ENCODE peak calls at places on chromosome 19, in six cellular contexts. One of them, this sample, is unnamed.
A peak's percentile ranks its signal among the peaks of the same experiment; 100 is the strongest.

GRCh38 chr19:50695251-50696064 is 24.1 kb downstream of the SHANK1 start:
- DNase-seq in aorta: no peak
- DNase-seq in BE2C: peak; percentile 75
- DNase-seq in uterus: no peak
- DNase-seq in heart right ventricle: no peak
- DNase-seq in neural progenitor cell: peak; percentile 85
- DNase-seq in this sample: no peak

GRCh38 chr19:45765365-45766292 is 3.4 kb downstream of the SIX5 start:
- DNase-seq in aorta: peak; percentile 58
- DNase-seq in BE2C: no peak
- DNase-seq in uterus: peak; percentile 40
- DNase-seq in heart right ventricle: peak; percentile 39
- DNase-seq in neural progenitor cell: no peak
- DNase-seq in this sample: no peak

GRCh38 chr19:12774588-12775555 is at the start of gene HOOK2:
- DNase-seq in aorta: no peak
- DNase-seq in BE2C: no peak
- DNase-seq in uterus: no peak
- DNase-seq in heart right ventricle: peak; percentile 58
- DNase-seq in neural progenitor cell: peak; percentile 37
- DNase-seq in this sample: peak; percentile 99

GRCh38 chr19:18219911-18220631 is 6.2 kb downstream of the PDE4C start:
- DNase-seq in aorta: no peak
- DNase-seq in BE2C: no peak
- DNase-seq in uterus: no peak
- DNase-seq in heart right ventricle: no peak
- DNase-seq in neural progenitor cell: no peak
- DNase-seq in this sample: no peak

GRCh38 chr19:1062387-1063029 is 4.5 kb upstream of the ARHGAP45 start:
- DNase-seq in aorta: no peak
- DNase-seq in BE2C: no peak
- DNase-seq in uterus: no peak
- DNase-seq in heart right ventricle: no peak
- DNase-seq in neural progenitor cell: no peak
- DNase-seq in this sample: no peak

GRCh38 chr19:2171349-2172145 is 7.8 kb downstream of the DOT1L start:
- DNase-seq in aorta: no peak
- DNase-seq in BE2C: peak; percentile 83
- DNase-seq in uterus: no peak
- DNase-seq in heart right ventricle: peak; percentile 58
- DNase-seq in neural progenitor cell: peak; percentile 45
- DNase-seq in this sample: peak; percentile 85

GRCh38 chr19:13033244-13033643 is 38.0 kb downstream of the NFIX start:
- DNase-seq in aorta: no peak
- DNase-seq in BE2C: no peak
- DNase-seq in uterus: no peak
- DNase-seq in heart right ventricle: no peak
- DNase-seq in neural progenitor cell: no peak
- DNase-seq in this sample: no peak

GRCh38 chr19:36032251-36033104 is at the start of gene CLIP3:
- DNase-seq in aorta: peak; percentile 83
- DNase-seq in BE2C: peak; percentile 86
- DNase-seq in uterus: peak; percentile 87
- DNase-seq in heart right ventricle: peak; percentile 70
- DNase-seq in neural progenitor cell: peak; percentile 91
- DNase-seq in this sample: no peak

GRCh38 chr19:40398417-40399056 is 8.6 kb upstream of the HIPK4 start:
- DNase-seq in aorta: no peak
- DNase-seq in BE2C: peak; percentile 85
- DNase-seq in uterus: no peak
- DNase-seq in heart right ventricle: no peak
- DNase-seq in neural progenitor cell: peak; percentile 84
- DNase-seq in this sample: peak; percentile 76

GRCh38 chr19:44111910-44112463 is 1.2 kb upstream of the ZNF225 start:
- DNase-seq in aorta: no peak
- DNase-seq in BE2C: peak; percentile 89
- DNase-seq in uterus: no peak
- DNase-seq in heart right ventricle: no peak
- DNase-seq in neural progenitor cell: peak; percentile 84
- DNase-seq in this sample: no peak

GRCh38 chr19:51695088-51695487 is 2.0 kb downstream of the SPACA6 start:
- DNase-seq in aorta: no peak
- DNase-seq in BE2C: no peak
- DNase-seq in uterus: no peak
- DNase-seq in heart right ventricle: no peak
- DNase-seq in neural progenitor cell: no peak
- DNase-seq in this sample: peak; percentile 24

DNA sequence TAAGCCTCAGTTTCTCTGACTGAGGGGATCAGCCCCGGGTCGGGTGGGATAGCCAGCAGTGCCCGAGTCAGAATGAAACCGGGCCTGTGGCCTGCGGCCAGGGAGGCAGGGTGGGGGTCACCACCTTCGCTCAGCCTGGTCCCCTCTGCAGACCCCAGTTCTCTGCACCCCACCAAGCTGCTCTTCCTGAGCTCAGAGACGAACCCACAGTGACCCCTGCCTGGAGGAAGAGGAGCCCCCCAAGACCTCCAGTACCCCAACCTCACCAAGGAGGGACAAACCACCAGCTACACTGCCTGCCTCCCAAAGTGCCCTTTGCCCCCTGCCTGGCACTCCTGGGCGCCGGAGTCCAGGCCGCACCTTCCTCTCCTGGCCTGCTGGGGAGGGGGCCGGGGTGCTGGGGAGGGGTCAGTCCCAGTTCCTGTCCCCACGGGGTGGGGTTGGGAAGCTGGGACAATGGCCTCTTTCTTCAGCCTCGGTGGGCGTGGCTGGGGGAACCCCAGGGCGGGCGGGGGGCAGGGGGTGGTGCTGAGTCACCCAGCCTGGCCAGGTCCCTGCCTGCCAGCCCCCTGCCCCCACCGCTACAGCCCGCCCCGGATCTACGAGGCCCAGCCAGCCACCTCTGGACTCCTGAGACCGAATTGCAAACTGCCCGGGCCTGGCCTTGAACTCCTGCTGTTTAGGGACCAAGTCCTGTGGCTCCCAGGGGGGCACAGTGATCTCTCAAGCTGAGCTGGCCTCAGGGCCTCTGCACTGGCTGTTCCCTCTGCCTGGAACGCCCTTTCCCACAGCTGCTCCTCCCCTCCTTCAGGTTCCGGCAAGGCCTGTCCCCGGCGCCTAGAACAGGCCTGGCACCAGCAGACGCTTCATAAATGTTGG is 14.3 kb downstream of the ZBTB7A start:
- DNase-seq in aorta: peak; percentile 61
- DNase-seq in BE2C: peak; percentile 13
- DNase-seq in uterus: peak; percentile 47
- DNase-seq in heart right ventricle: no peak
- DNase-seq in neural progenitor cell: no peak
- DNase-seq in this sample: peak; percentile 97
- H3K4me3 ChIP-seq in aorta: no peak overlapping the region
- H3K4me3 ChIP-seq in BE2C: no peak overlapping the region
- H3K4me3 ChIP-seq in uterus: no peak overlapping the region
- H3K4me3 ChIP-seq in heart right ventricle: peak overlapping the region; percentile 20
- H3K4me3 ChIP-seq in neural progenitor cell: no peak overlapping the region
- H3K4me3 ChIP-seq in this sample: peak overlapping the region; percentile 33

GRCh38 chr19:49092686-49093085 is 7.4 kb downstream of the SNRNP70 start:
- DNase-seq in aorta: no peak
- DNase-seq in BE2C: no peak
- DNase-seq in uterus: no peak
- DNase-seq in heart right ventricle: no peak
- DNase-seq in neural progenitor cell: no peak
- DNase-seq in this sample: no peak
- H3K27me3 ChIP-seq in aorta: no peaks in the 10 kb centered on the region
- H3K27me3 ChIP-seq in BE2C: no peaks in the 10 kb centered on the region
- H3K27me3 ChIP-seq in uterus: no peaks in the 10 kb centered on the region
- H3K27me3 ChIP-seq in heart right ventricle: no peaks in the 10 kb centered on the region
- H3K27me3 ChIP-seq in neural progenitor cell: no peaks in the 10 kb centered on the region
- H3K27me3 ChIP-seq in this sample: no peaks in the 10 kb centered on the region

DNA sequence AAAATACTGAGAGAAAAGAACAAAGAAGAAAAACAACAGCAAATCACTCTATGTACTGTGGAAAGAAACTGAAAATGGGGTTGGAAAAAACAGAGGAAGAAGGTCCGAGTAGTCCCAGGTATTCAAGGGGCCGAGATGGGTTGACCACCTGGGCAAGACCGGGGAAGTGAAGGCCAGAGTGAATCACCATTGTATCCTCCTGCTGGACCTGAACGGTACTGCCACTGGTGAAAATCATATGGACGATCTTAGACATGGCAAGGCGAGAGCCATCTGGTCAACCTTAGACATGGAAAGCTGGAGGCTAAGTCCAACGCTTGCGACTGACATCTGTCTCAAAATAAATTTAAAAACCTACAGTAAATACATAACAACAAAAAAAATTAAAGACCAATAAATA is 44.4 kb upstream of the ZNF91 start:
- DNase-seq in aorta: no peak
- DNase-seq in BE2C: peak; percentile 35
- DNase-seq in uterus: no peak
- DNase-seq in heart right ventricle: no peak
- DNase-seq in neural progenitor cell: no peak
- DNase-seq in this sample: no peak
- H3K9me3 ChIP-seq in aorta: peaks cover 8% of the 10 kb centered on the region
- H3K9me3 ChIP-seq in BE2C: no peaks in the 10 kb centered on the region
- H3K9me3 ChIP-seq in uterus: no peaks in the 10 kb centered on the region
- H3K9me3 ChIP-seq in heart right ventricle: no peaks in the 10 kb centered on the region
- H3K9me3 ChIP-seq in neural progenitor cell: peaks cover 33% of the 10 kb centered on the region
- H3K9me3 ChIP-seq in this sample: no peaks in the 10 kb centered on the region

GRCh38 chr19:10290876-10291553 is 1.3 kb downstream of the ICAM5 start:
- DNase-seq in aorta: peak; percentile 82
- DNase-seq in BE2C: no peak
- DNase-seq in uterus: no peak
- DNase-seq in heart right ventricle: no peak
- DNase-seq in neural progenitor cell: peak; percentile 65
- DNase-seq in this sample: peak; percentile 85
- H3K4me3 ChIP-seq in aorta: no peak overlapping the region
- H3K4me3 ChIP-seq in BE2C: peak overlapping the region; percentile 16
- H3K4me3 ChIP-seq in uterus: peak overlapping the region; percentile 13
- H3K4me3 ChIP-seq in heart right ventricle: peak overlapping the region; percentile 52
- H3K4me3 ChIP-seq in neural progenitor cell: peak overlapping the region; percentile 39
- H3K4me3 ChIP-seq in this sample: peak overlapping the region; percentile 49

DNA sequence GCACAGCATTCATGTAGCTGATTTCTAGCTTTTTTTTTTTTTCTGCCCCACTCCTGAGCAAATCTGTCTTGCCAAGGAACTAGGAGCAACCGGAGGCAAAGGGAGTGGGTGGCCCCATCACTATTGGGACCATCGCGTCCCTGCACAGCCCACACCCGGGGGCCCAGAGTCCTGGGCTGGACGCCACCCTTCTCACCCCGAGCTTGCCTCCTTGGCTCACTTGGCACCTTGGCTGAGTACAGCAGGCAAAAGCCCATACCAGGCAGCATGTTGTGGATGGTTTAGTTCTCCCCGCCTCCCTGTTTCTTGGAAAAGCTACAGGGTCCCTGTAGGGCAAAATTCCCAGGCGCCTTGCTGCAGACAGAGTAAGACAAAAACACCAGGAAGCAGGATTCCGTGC is 13.7 kb downstream of the SMIM24 start:
- DNase-seq in aorta: peak; percentile 73
- DNase-seq in BE2C: no peak
- DNase-seq in uterus: peak; percentile 40
- DNase-seq in heart right ventricle: peak; percentile 31
- DNase-seq in neural progenitor cell: no peak
- DNase-seq in this sample: no peak
- H3K27me3 ChIP-seq in aorta: no peaks in the 10 kb centered on the region
- H3K27me3 ChIP-seq in BE2C: peaks cover 3% of the 10 kb centered on the region
- H3K27me3 ChIP-seq in uterus: no peaks in the 10 kb centered on the region
- H3K27me3 ChIP-seq in heart right ventricle: no peaks in the 10 kb centered on the region
- H3K27me3 ChIP-seq in neural progenitor cell: peaks cover 98% of the 10 kb centered on the region
- H3K27me3 ChIP-seq in this sample: no peaks in the 10 kb centered on the region

DNA sequence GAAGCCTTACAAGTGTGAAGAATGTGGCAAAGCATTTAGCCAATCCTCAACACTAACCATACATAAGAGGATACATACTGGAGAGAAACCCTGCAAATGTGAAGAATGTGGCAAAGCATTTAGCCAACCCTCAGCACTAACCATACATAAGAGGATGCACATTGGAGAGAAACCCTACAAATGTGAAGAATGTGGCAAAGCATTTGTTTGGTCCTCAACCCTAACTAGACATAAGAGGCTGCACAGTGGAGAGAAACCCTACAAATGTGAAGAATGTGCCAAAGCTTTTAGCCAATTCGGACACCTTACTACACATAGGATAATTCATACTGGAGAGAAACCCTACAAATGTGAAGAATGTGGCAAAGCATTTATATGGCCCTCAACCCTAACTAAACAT is 18.2 kb downstream of the ZNF726 start:
- DNase-seq in aorta: no peak
- DNase-seq in BE2C: no peak
- DNase-seq in uterus: no peak
- DNase-seq in heart right ventricle: no peak
- DNase-seq in neural progenitor cell: no peak
- DNase-seq in this sample: no peak
- H3K9me3 ChIP-seq in aorta: peaks cover 3% of the 10 kb centered on the region
- H3K9me3 ChIP-seq in BE2C: peaks cover 5% of the 10 kb centered on the region
- H3K9me3 ChIP-seq in uterus: no peaks in the 10 kb centered on the region
- H3K9me3 ChIP-seq in heart right ventricle: no peaks in the 10 kb centered on the region
- H3K9me3 ChIP-seq in neural progenitor cell: peaks cover 36% of the 10 kb centered on the region
- H3K9me3 ChIP-seq in this sample: no peaks in the 10 kb centered on the region

DNA sequence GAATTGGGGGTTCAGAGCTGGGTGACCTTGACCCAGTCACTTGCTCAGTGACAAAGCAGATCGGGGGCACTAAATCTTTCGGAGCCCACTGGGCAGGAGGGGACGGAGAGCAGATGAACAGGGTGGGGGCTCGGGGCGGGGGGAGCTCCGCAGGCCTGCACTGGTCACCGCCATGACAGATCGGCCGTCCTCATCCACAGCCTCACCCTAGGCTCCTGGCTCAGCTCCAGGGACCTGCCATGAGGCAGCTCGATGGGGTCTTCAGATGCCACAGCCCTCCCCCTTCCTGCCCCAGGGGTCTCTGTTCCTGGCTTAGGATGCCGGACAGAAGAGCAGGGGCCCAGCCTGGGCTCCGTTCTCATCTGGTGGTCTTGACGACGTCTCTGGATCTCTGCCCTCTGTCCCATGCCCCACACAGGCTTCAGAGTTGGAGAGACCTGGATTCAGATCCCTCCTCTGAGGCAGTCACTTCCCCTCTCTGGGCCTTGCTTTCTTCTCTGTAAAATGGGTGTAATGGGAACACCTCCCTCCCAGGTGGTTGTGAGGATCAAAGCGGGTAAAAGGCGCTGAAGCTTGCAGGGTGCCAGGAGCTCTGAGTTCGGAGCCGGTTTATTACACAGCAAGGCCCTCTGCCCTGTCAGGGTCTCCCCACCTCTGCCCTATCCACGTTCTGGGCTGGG is 3.0 kb downstream of the KDM4B start:
- DNase-seq in aorta: no peak
- DNase-seq in BE2C: no peak
- DNase-seq in uterus: no peak
- DNase-seq in heart right ventricle: no peak
- DNase-seq in neural progenitor cell: no peak
- DNase-seq in this sample: no peak
- H3K4me3 ChIP-seq in aorta: no peak overlapping the region
- H3K4me3 ChIP-seq in BE2C: peak overlapping the region; percentile 83
- H3K4me3 ChIP-seq in uterus: peak overlapping the region; percentile 60
- H3K4me3 ChIP-seq in heart right ventricle: no peak overlapping the region
- H3K4me3 ChIP-seq in neural progenitor cell: peak overlapping the region; percentile 71
- H3K4me3 ChIP-seq in this sample: no peak overlapping the region

DNA sequence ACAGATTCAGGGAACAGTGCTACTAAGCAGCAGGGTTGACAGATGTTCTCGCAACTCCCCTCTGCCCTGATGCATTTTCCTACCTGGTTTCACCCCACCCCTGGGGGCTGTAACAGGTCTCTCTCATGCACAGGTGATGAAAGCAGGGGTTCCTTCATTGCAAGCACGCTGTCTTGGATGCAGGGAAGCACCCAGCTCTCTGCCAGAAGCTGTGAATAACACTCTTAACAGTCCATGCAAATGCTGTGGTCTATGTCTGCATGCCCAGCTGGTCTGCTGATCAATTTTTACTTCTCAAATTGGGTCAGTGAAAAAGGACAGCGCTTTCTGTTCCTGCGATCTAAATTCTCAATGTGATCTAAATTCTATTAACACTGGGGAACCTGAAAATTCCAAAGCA is 246.3 kb upstream of the TSHZ3 start:
- DNase-seq in aorta: no peak
- DNase-seq in BE2C: no peak
- DNase-seq in uterus: no peak
- DNase-seq in heart right ventricle: no peak
- DNase-seq in neural progenitor cell: no peak
- DNase-seq in this sample: no peak
- H3K27me3 ChIP-seq in aorta: no peaks in the 10 kb centered on the region
- H3K27me3 ChIP-seq in BE2C: no peaks in the 10 kb centered on the region
- H3K27me3 ChIP-seq in uterus: no peaks in the 10 kb centered on the region
- H3K27me3 ChIP-seq in heart right ventricle: peaks cover 7% of the 10 kb centered on the region
- H3K27me3 ChIP-seq in neural progenitor cell: no peaks in the 10 kb centered on the region
- H3K27me3 ChIP-seq in this sample: no peaks in the 10 kb centered on the region

This sample was measured in Peyer's patch.